ENCODE peak calls at places on chromosome 9, in seven cellular contexts. Z, B, T, V, A, C and G are unnamed samples.

GRCh38 chr9:134459573-134459972 is 133.3 kb downstream of the RXRA start:
- DNase-seq in Z (no peak), B (no peak), T (no peak), V (no peak), A (no peak), C (no peak), G (no peak)

GRCh38 chr9:125757834-125758233 is 10.7 kb downstream of the PBX3 start:
- DNase-seq in Z (no peak), B (no peak), T (no peak), V (no peak), A (no peak), C (no peak), G (no peak)

GRCh38 chr9:14608521-14608920 is 84.7 kb downstream of the ZDHHC21 start:
- DNase-seq in Z (no peak), B (no peak), T (no peak), V (no peak), A (no peak), C (no peak), G (no peak)

GRCh38 chr9:36837431-36838405 is 196.3 kb downstream of the PAX5 start:
- DNase-seq in Z (no peak), B (no peak), T (no peak), V (no peak), A (no peak), C (no peak), G (no peak)

GRCh38 chr9:113511856-113512761 is 48.6 kb downstream of the RGS3 start:
- DNase-seq in Z (no peak), B (peak; percentile 38), T (no peak), V (peak; percentile 27), A (no peak), C (peak; percentile 58), G (peak; percentile 48)

GRCh38 chr9:75788006-75788634 is 102.4 kb upstream of the PCSK5 start:
- DNase-seq in Z (no peak), B (no peak), T (no peak), V (no peak), A (peak; percentile 25), C (peak; percentile 0), G (peak; percentile 92)

GRCh38 chr9:134320195-134320885 is 5.9 kb upstream of the RXRA start:
- DNase-seq in Z (peak; percentile 39), B (no peak), T (no peak), V (no peak), A (no peak), C (no peak), G (no peak)

GRCh38 chr9:32635362-32635761 is at the start of gene TAF1L:
- DNase-seq in Z (no peak), B (no peak), T (no peak), V (no peak), A (no peak), C (no peak), G (no peak)

GRCh38 chr9:95188459-95188858 is 129.1 kb downstream of the FANCC start:
- DNase-seq in Z (no peak), B (no peak), T (no peak), V (no peak), A (no peak), C (peak; percentile 69), G (peak; percentile 77)

GRCh38 chr9:133131506-133131905 is 10.5 kb upstream of the RALGDS start:
- DNase-seq in Z (no peak), B (no peak), T (no peak), V (no peak), A (peak; percentile 49), C (no peak), G (peak; percentile 53)

DNA sequence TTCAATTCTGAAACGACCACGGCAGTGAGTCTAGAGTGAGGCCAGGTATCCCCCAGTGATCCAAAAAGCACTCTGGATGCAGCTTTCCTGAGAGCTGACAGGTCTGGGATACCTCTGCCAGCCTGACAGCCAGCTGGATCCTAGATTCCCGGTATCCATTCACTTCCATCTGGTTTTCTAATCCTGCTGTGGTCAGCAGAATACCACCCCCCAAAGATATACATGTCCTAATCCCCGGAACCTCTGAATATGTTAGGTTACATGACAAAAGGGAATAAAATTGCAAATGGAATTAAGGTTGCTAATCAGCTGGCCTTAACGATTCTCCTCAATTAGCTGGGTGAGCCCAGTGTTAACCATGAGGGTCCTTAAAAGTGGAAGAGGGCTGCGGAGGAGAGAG is 1.4 kb upstream of the ZNF79 start:
- DNase-seq in Z (no peak), B (no peak), T (no peak), V (no peak), A (no peak), C (no peak), G (no peak)
- H3K4me3 ChIP-seq in Z (peak overlapping the region; percentile 98), B (peak overlapping the region; percentile 84), T (peak overlapping the region; percentile 94), V (peak overlapping the region; percentile 96), A (peak overlapping the region; percentile 92), C (peak overlapping the region; percentile 80), G (peak overlapping the region; percentile 96)

GRCh38 chr9:107637421-107638420 is 148.2 kb upstream of the KLF4 start:
- DNase-seq in Z (peak; percentile 87), B (no peak), T (peak; percentile 66), V (peak; percentile 98), A (peak; percentile 93), C (peak; percentile 99), G (peak; percentile 99)
- TF ChIP-seq CTCF in Z (peak; percentile 47), B (no peak), T (peak; percentile 5), V (no peak), A (peak; percentile 42), C (peak; percentile 37), G (no peak)

GRCh38 chr9:128088253-128088945 is 20.4 kb downstream of the SLC25A25 start:
- DNase-seq in Z (no peak), B (no peak), T (no peak), V (no peak), A (no peak), C (no peak), G (no peak)

GRCh38 chr9:128092199-128092977 is 24.4 kb downstream of the SLC25A25 start:
- DNase-seq in Z (no peak), B (no peak), T (no peak), V (no peak), A (no peak), C (no peak), G (no peak)

GRCh38 chr9:128091571-128091970 is 23.5 kb downstream of the SLC25A25 start:
- DNase-seq in Z (peak; percentile 28), B (no peak), T (no peak), V (no peak), A (no peak), C (no peak), G (no peak)

GRCh38 chr9:128093016-128093415 is 25.0 kb downstream of the SLC25A25 start:
- DNase-seq in Z (no peak), B (no peak), T (no peak), V (no peak), A (no peak), C (no peak), G (no peak)

DNA sequence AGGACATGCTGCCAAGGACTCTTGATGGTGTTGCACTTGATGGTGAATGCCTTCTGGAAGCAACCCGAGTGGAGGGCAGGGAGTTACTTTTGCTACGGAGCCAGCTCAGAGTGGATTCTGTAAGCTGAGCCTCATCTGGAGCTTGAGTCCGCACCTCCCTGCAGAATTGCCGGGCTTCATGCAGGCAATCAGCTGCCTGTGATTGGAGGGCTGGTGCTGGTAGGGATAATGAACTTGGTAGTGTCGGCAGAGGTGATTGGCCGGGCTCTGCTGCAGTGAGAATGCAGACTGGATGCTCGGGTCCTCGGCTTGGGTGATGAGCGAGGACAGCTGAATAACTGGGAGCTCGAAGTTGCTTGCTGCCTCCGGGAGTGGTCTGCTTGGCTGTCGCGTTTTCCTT is 23.1 kb downstream of the SLC25A25 start:
- DNase-seq in Z (peak; percentile 53), B (no peak), T (peak; percentile 83), V (peak; percentile 94), A (peak; percentile 76), C (peak; percentile 92), G (peak; percentile 79)
- H3K4me3 ChIP-seq in Z (no peak overlapping the region), B (no peak overlapping the region), T (peak overlapping the region; percentile 39), V (peak overlapping the region; percentile 60), A (peak overlapping the region; percentile 2), C (no peak overlapping the region), G (peak overlapping the region; percentile 30)

DNA sequence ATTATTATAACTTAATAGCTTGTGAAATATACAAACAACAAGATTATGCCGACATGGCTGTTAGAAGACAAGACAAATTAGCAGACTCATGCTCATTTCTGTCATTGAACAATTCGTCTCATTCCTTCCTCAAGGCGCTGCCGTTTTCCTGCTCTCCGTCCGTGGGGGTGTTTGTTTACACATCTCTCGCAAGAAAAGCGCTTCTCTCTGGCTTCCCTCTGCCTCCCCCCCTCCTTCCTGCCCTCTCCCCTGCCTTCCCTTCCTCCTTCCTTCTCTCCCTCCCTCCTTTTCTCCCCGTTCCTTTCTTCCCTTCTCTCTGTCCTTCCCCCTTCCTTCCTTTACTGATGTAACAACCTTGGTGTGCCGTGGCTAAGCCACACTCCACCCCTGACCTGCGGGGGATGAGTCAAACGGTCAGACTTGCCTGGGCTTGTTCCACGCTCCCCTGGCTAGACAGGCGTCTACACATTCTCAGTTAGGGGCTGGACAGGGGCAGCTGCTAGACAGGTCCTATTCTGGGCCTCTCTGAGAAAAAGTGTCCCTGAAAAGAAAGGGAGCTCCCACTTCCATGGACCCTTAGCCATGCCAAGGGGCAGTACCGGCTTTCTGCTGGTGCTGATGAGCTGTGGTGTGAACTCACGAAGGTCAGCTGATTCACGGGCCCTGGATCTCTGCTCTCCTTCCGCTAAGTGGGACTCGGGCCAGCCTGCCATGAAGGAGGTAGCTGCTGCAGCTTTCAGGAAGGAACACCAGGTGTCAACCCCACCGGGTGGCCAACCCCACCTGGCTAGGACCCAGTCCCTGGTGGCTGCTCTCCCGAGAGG is 32.0 kb upstream of the SPTLC1 start:
- DNase-seq in Z (peak; percentile 75), B (no peak), T (peak; percentile 89), V (peak; percentile 91), A (no peak), C (peak; percentile 91), G (peak; percentile 84)
- TF ChIP-seq CTCF in Z (no peak), B (no peak), T (peak; percentile 3), V (peak; percentile 46), A (no peak), C (no peak), G (peak; percentile 28)

GRCh38 chr9:114953016-114953415 is 22.6 kb upstream of the TNFSF8 start:
- DNase-seq in Z (no peak), B (no peak), T (no peak), V (no peak), A (no peak), C (no peak), G (no peak)
- H3K4me3 ChIP-seq in Z (no peak overlapping the region), B (no peak overlapping the region), T (no peak overlapping the region), V (no peak overlapping the region), A (no peak overlapping the region), C (no peak overlapping the region), G (no peak overlapping the region)

GRCh38 chr9:1709347-1709746 is 305.8 kb upstream of the SMARCA2 start:
- DNase-seq in Z (no peak), B (peak; percentile 11), T (no peak), V (peak; percentile 39), A (no peak), C (no peak), G (no peak)
- TF ChIP-seq CTCF in Z (peak; percentile 19), B (peak; percentile 78), T (peak; percentile 14), V (peak; percentile 49), A (no peak), C (no peak), G (no peak)

GRCh38 chr9:129665008-129665771 is at the start of gene PRRX2:
- DNase-seq in Z (no peak), B (no peak), T (no peak), V (peak; percentile 82), A (no peak), C (peak; percentile 34), G (no peak)
- H3K4me3 ChIP-seq in Z (peak within 1 kb of the TSS; percentile 47), B (no peak within 1 kb of the TSS), T (peak within 1 kb of the TSS; percentile 68), V (peak within 1 kb of the TSS; percentile 85), A (peak within 1 kb of the TSS; percentile 48), C (peak within 1 kb of the TSS; percentile 27), G (peak within 1 kb of the TSS; percentile 15)